ENCODE peak calls at places on chromosomes 6 and 20, in four cellular contexts. N, O, W and H are unnamed samples.

GRCh38 chr6:95518630-95519227 is 58.6 kb upstream of the MANEA start:
- DNase-seq in O (no peak), N (no peak), W (no peak), H (no peak)

GRCh38 chr6:161575508-161576254 is 301.8 kb upstream of the AGPAT4 start:
- DNase-seq in W (no peak), O (no peak), N (no peak), H (no peak)

GRCh38 chr6:20660534-20660933 is 126.3 kb downstream of the CDKAL1 start:
- DNase-seq in O (no peak), N (no peak), W (no peak), H (no peak)

GRCh38 chr6:3162565-3163247 is 5.4 kb upstream of the TUBB2A start:
- DNase-seq in O (peak), W (no peak), N (peak), H (no peak)

GRCh38 chr20:19815553-19815991 is 57.5 kb downstream of the RIN2 start:
- DNase-seq in N (no peak), O (peak), W (peak), H (peak)

GRCh38 chr6:154123567-154123966 is 84.5 kb downstream of the OPRM1 start:
- DNase-seq in W (no peak), N (no peak), O (no peak), H (no peak)

GRCh38 chr6:150620763-150621162 is 21.1 kb downstream of the PLEKHG1 start:
- DNase-seq in N (no peak), O (no peak), W (no peak), H (no peak)

GRCh38 chr20:3981132-3981452 is 34.3 kb downstream of the RNF24 start:
- DNase-seq in W (peak), N (no peak), O (no peak), H (no peak)

GRCh38 chr20:48826883-48827771 is 672 bp downstream of the PREX1 start:
- DNase-seq in O (peak), W (no peak), N (peak), H (no peak)

GRCh38 chr6:106256201-106256968 is 69.2 kb downstream of the ATG5 start:
- DNase-seq in O (no peak), N (no peak), W (peak), H (no peak)

GRCh38 chr6:155126727-155127439 is 131.8 kb downstream of the TIAM2 start:
- DNase-seq in N (no peak), O (peak), W (no peak), H (peak)

GRCh38 chr6:111626446-111626845 is 20.8 kb upstream of the TRAF3IP2 start:
- DNase-seq in N (no peak), O (peak), W (no peak), H (no peak)

GRCh38 chr6:111997863-111998191 is 56.1 kb upstream of the CCN6 start:
- DNase-seq in W (no peak), N (no peak), O (no peak), H (no peak)

GRCh38 chr6:37433657-37434271 is 743 bp downstream of the CMTR1 start:
- DNase-seq in N (no peak), O (peak), W (no peak), H (no peak)

GRCh38 chr6:849075-849506 is 156.2 kb upstream of the EXOC2 start:
- DNase-seq in O (no peak), W (no peak), N (no peak), H (no peak)